ENCODE peak calls at places on chromosome 17, in six cellular contexts. U is activated naive CD8-positive, alpha-beta T cell treated with anti-CD3 and anti-CD28 coated beads for 36 hours; V is HFF-Myc; R is HuH-7; H is activated CD4-positive, alpha-beta T cell treated with anti-CD3 and anti-CD28 coated beads, Interleukin-2, amount 50 U/mL, for 1 hour; M is stimulated activated CD4-positive, alpha-beta T cell treated with anti-CD3 and anti-CD28 coated beads, Interleukin-1b, Interleukin-23, amount 100 ng/mL, for 1 hour. A is an unnamed sample.

GRCh38 chr17:27968206-27968732 is 74.2 kb upstream of the NLK start:
- DNase-seq in H (no peak), U (no peak), R (no peak), V (no peak), M (no peak), A (no peak)

GRCh38 chr17:13393841-13394710 is 207.7 kb downstream of the HS3ST3A1 start:
- DNase-seq in R (no peak), V (no peak), M (no peak), H (no peak), U (no peak), A (no peak)

GRCh38 chr17:1634841-1635650 is 6.4 kb upstream of the SLC43A2 start:
- DNase-seq in M (no peak), H (no peak), U (no peak), V (no peak), R (no peak), A (no peak)

GRCh38 chr17:8887834-8888703 is 20.6 kb upstream of the PIK3R6 start:
- DNase-seq in M (no peak), V (peak; percentile 17), U (no peak), R (peak; percentile 74), H (no peak), A (no peak)

GRCh38 chr17:39104046-39104445 is 47.4 kb downstream of the PLXDC1 start:
- DNase-seq in V (no peak), R (peak; percentile 26), M (no peak), U (no peak), H (no peak), A (no peak)

GRCh38 chr17:59401274-59401673 is 69.8 kb downstream of the YPEL2 start:
- DNase-seq in V (no peak), H (no peak), U (no peak), M (no peak), R (no peak), A (no peak)

GRCh38 chr17:46771601-46772012 is 46.9 kb downstream of the WNT3 start:
- DNase-seq in M (no peak), R (peak; percentile 72), H (no peak), U (peak; percentile 33), V (no peak), A (no peak)

GRCh38 chr17:82298538-82299421 is 18.6 kb downstream of the CD7 start:
- DNase-seq in V (no peak), M (no peak), R (no peak), U (peak; percentile 28), H (no peak), A (no peak)

GRCh38 chr17:55576237-55576998 is 65.2 kb upstream of the SMIM36 start:
- DNase-seq in U (no peak), V (peak; percentile 40), M (no peak), H (no peak), R (no peak), A (no peak)

GRCh38 chr17:46180895-46181279 is 12.3 kb downstream of the KANSL1 start:
- DNase-seq in U (no peak), V (no peak), H (no peak), R (no peak), M (no peak), A (no peak)

GRCh38 chr17:57988301-57989010 is 402 bp upstream of the VEZF1 start:
- DNase-seq in H (no peak), V (no peak), M (peak; percentile 17), U (no peak), R (peak; percentile 75), A (no peak)

GRCh38 chr17:79841369-79842135 is 2.3 kb upstream of the CBX4 start:
- DNase-seq in R (no peak), V (no peak), U (peak; percentile 19), M (no peak), H (no peak), A (no peak)

GRCh38 chr17:62008294-62008693 is 56.8 kb downstream of the MED13 start:
- DNase-seq in R (no peak), U (no peak), V (no peak), M (no peak), H (no peak), A (no peak)

GRCh38 chr17:56779898-56780777 is 53.6 kb downstream of the C17orf67 start:
- DNase-seq in R (peak; percentile 73), V (no peak), H (peak; percentile 84), U (peak; percentile 91), M (peak; percentile 74), A (peak; percentile 25)

GRCh38 chr17:38498353-38498752 is 70.1 kb downstream of the ARHGAP23 start:
- DNase-seq in R (no peak), H (no peak), M (no peak), V (no peak), U (no peak), A (no peak)

GRCh38 chr17:27462149-27462548 is 5.9 kb downstream of the KSR1 start:
- DNase-seq in U (no peak), V (no peak), R (no peak), H (no peak), M (no peak), A (no peak)

GRCh38 chr17:66904760-66905637 is 59.5 kb upstream of the CACNG4 start:
- DNase-seq in H (no peak), R (no peak), U (no peak), M (no peak), V (no peak), A (no peak)

GRCh38 chr17:8122923-8123694 is 797 bp downstream of the HES7 start:
- DNase-seq in U (peak; percentile 63), R (no peak), H (no peak), V (no peak), M (no peak), A (no peak)

GRCh38 chr17:29112780-29113295 is 67.4 kb downstream of the MYO18A start:
- DNase-seq in V (no peak), M (no peak), H (no peak), U (no peak), R (no peak), A (no peak)

GRCh38 chr17:72466199-72466598 is 345.4 kb downstream of the SOX9 start:
- DNase-seq in M (no peak), R (no peak), H (no peak), U (no peak), V (no peak), A (no peak)

GRCh38 chr17:9951803-9952202 is 46.7 kb upstream of the RCVRN start:
- DNase-seq in H (no peak), M (no peak), V (no peak), R (no peak), U (no peak), A (no peak)

GRCh38 chr17:1124896-1125774 is 54.6 kb downstream of the ABR start:
- DNase-seq in M (no peak), U (no peak), V (no peak), R (no peak), H (no peak), A (no peak)

GRCh38 chr17:4583796-4584124 is 569 bp upstream of the SMTNL2 start:
- DNase-seq in V (no peak), U (peak; percentile 25), M (no peak), H (no peak), R (peak; percentile 87), A (no peak)